ENCODE peak calls at places on chromosomes 2 and 18, in nine cellular contexts. One of them, this sample, is unnamed.

GRCh38 chr2:160221391-160222276 is 21.6 kb upstream of the ITGB6 start:
- DNase-seq in putamen: no peak
- DNase-seq in GM13977: no peak
- DNase-seq in nephron progenitor cell: no peak
- DNase-seq in neural crest cell: no peak
- DNase-seq in GM03348: peak; percentile 90
- DNase-seq in Ammon's horn: no peak
- DNase-seq in NCI-H1105: no peak
- DNase-seq in HFFc6: peak; percentile 68
- DNase-seq in this sample: no peak

GRCh38 chr2:109164739-109165221 is 35.8 kb downstream of the SH3RF3 start:
- DNase-seq in HFFc6: peak; percentile 25
- DNase-seq in GM03348: peak; percentile 53
- DNase-seq in NCI-H1105: no peak
- DNase-seq in Ammon's horn: no peak
- DNase-seq in nephron progenitor cell: no peak
- DNase-seq in neural crest cell: no peak
- DNase-seq in putamen: no peak
- DNase-seq in GM13977: no peak
- DNase-seq in this sample: no peak

GRCh38 chr18:67854340-67854739 is 337.8 kb upstream of the DSEL start:
- DNase-seq in GM03348: no peak
- DNase-seq in GM13977: no peak
- DNase-seq in neural crest cell: no peak
- DNase-seq in HFFc6: no peak
- DNase-seq in putamen: no peak
- DNase-seq in NCI-H1105: no peak
- DNase-seq in Ammon's horn: no peak
- DNase-seq in nephron progenitor cell: no peak
- DNase-seq in this sample: no peak

GRCh38 chr2:241719093-241719492 is 15.3 kb upstream of the D2HGDH start:
- DNase-seq in Ammon's horn: no peak
- DNase-seq in putamen: no peak
- DNase-seq in neural crest cell: no peak
- DNase-seq in nephron progenitor cell: no peak
- DNase-seq in GM13977: no peak
- DNase-seq in NCI-H1105: no peak
- DNase-seq in GM03348: no peak
- DNase-seq in HFFc6: no peak
- DNase-seq in this sample: no peak

GRCh38 chr2:96945011-96945410 is 41.4 kb downstream of the FAM178B start:
- DNase-seq in Ammon's horn: peak; percentile 64
- DNase-seq in neural crest cell: no peak
- DNase-seq in putamen: no peak
- DNase-seq in GM03348: no peak
- DNase-seq in GM13977: no peak
- DNase-seq in nephron progenitor cell: no peak
- DNase-seq in HFFc6: no peak
- DNase-seq in NCI-H1105: peak; percentile 69
- DNase-seq in this sample: no peak

GRCh38 chr2:171227066-171227782 is 66.5 kb upstream of the TLK1 start:
- DNase-seq in neural crest cell: no peak
- DNase-seq in putamen: no peak
- DNase-seq in HFFc6: peak; percentile 23
- DNase-seq in Ammon's horn: no peak
- DNase-seq in GM13977: no peak
- DNase-seq in nephron progenitor cell: no peak
- DNase-seq in NCI-H1105: no peak
- DNase-seq in GM03348: peak; percentile 17
- DNase-seq in this sample: no peak

GRCh38 chr2:198375073-198375430 is 570.7 kb downstream of the PLCL1 start:
- DNase-seq in NCI-H1105: no peak
- DNase-seq in GM13977: no peak
- DNase-seq in Ammon's horn: no peak
- DNase-seq in HFFc6: no peak
- DNase-seq in nephron progenitor cell: no peak
- DNase-seq in neural crest cell: no peak
- DNase-seq in GM03348: no peak
- DNase-seq in putamen: no peak
- DNase-seq in this sample: no peak

GRCh38 chr2:53593891-53594585 is 173.6 kb upstream of the CHAC2 start:
- DNase-seq in GM13977: no peak
- DNase-seq in putamen: no peak
- DNase-seq in HFFc6: peak; percentile 59
- DNase-seq in GM03348: peak; percentile 41
- DNase-seq in Ammon's horn: no peak
- DNase-seq in NCI-H1105: peak; percentile 21
- DNase-seq in neural crest cell: no peak
- DNase-seq in nephron progenitor cell: no peak
- DNase-seq in this sample: no peak

GRCh38 chr2:218895326-218895725 is 14.7 kb downstream of the WNT10A start:
- DNase-seq in NCI-H1105: no peak
- DNase-seq in HFFc6: no peak
- DNase-seq in nephron progenitor cell: no peak
- DNase-seq in GM13977: peak; percentile 22
- DNase-seq in putamen: no peak
- DNase-seq in neural crest cell: no peak
- DNase-seq in GM03348: no peak
- DNase-seq in Ammon's horn: no peak
- DNase-seq in this sample: no peak

GRCh38 chr2:195721042-195721441 is 64.0 kb downstream of the SLC39A10 start:
- DNase-seq in NCI-H1105: no peak
- DNase-seq in GM03348: no peak
- DNase-seq in GM13977: no peak
- DNase-seq in putamen: no peak
- DNase-seq in Ammon's horn: no peak
- DNase-seq in HFFc6: no peak
- DNase-seq in nephron progenitor cell: no peak
- DNase-seq in neural crest cell: no peak
- DNase-seq in this sample: no peak

GRCh38 chr18:48027401-48027931 is 97.0 kb upstream of the SMAD2 start:
- DNase-seq in neural crest cell: no peak
- DNase-seq in putamen: no peak
- DNase-seq in nephron progenitor cell: no peak
- DNase-seq in Ammon's horn: peak; percentile 51
- DNase-seq in NCI-H1105: no peak
- DNase-seq in GM03348: peak; percentile 42
- DNase-seq in HFFc6: no peak
- DNase-seq in GM13977: no peak
- DNase-seq in this sample: no peak

GRCh38 chr2:131419447-131419846 is 55.5 kb upstream of the RAB6D start:
- DNase-seq in NCI-H1105: no peak
- DNase-seq in neural crest cell: no peak
- DNase-seq in GM03348: no peak
- DNase-seq in HFFc6: no peak
- DNase-seq in nephron progenitor cell: no peak
- DNase-seq in GM13977: no peak
- DNase-seq in Ammon's horn: no peak
- DNase-seq in putamen: no peak
- DNase-seq in this sample: peak; percentile 30

GRCh38 chr2:12834239-12834638 is 117.5 kb downstream of the TRIB2 start:
- DNase-seq in putamen: no peak
- DNase-seq in Ammon's horn: no peak
- DNase-seq in NCI-H1105: no peak
- DNase-seq in GM03348: no peak
- DNase-seq in GM13977: no peak
- DNase-seq in HFFc6: no peak
- DNase-seq in neural crest cell: no peak
- DNase-seq in nephron progenitor cell: no peak
- DNase-seq in this sample: no peak

GRCh38 chr2:16525265-16525887 is 140.3 kb downstream of the CYRIA start:
- DNase-seq in HFFc6: no peak
- DNase-seq in GM03348: no peak
- DNase-seq in GM13977: no peak
- DNase-seq in NCI-H1105: no peak
- DNase-seq in nephron progenitor cell: no peak
- DNase-seq in neural crest cell: peak; percentile 39
- DNase-seq in putamen: no peak
- DNase-seq in Ammon's horn: no peak
- DNase-seq in this sample: peak; percentile 20

GRCh38 chr18:74299746-74300145 is 8.0 kb upstream of the CYB5A start:
- DNase-seq in NCI-H1105: no peak
- DNase-seq in neural crest cell: no peak
- DNase-seq in GM13977: no peak
- DNase-seq in HFFc6: peak; percentile 14
- DNase-seq in putamen: no peak
- DNase-seq in GM03348: no peak
- DNase-seq in Ammon's horn: no peak
- DNase-seq in nephron progenitor cell: no peak
- DNase-seq in this sample: no peak

GRCh38 chr2:200860092-200860795 is 4.2 kb downstream of the CLK1 start:
- DNase-seq in putamen: peak; percentile 45
- DNase-seq in nephron progenitor cell: no peak
- DNase-seq in neural crest cell: no peak
- DNase-seq in Ammon's horn: peak; percentile 42
- DNase-seq in GM13977: no peak
- DNase-seq in GM03348: peak; percentile 62
- DNase-seq in HFFc6: peak; percentile 19
- DNase-seq in NCI-H1105: no peak
- DNase-seq in this sample: no peak

GRCh38 chr2:210399440-210400041 is 77.0 kb downstream of the LANCL1 start:
- DNase-seq in neural crest cell: no peak
- DNase-seq in putamen: peak; percentile 15
- DNase-seq in Ammon's horn: no peak
- DNase-seq in HFFc6: no peak
- DNase-seq in NCI-H1105: peak; percentile 6
- DNase-seq in GM03348: peak; percentile 4
- DNase-seq in nephron progenitor cell: no peak
- DNase-seq in GM13977: peak; percentile 5
- DNase-seq in this sample: no peak

GRCh38 chr18:27966872-27967271 is 210.1 kb downstream of the CDH2 start:
- DNase-seq in GM03348: no peak
- DNase-seq in NCI-H1105: no peak
- DNase-seq in HFFc6: no peak
- DNase-seq in Ammon's horn: no peak
- DNase-seq in GM13977: no peak
- DNase-seq in nephron progenitor cell: no peak
- DNase-seq in neural crest cell: no peak
- DNase-seq in putamen: no peak
- DNase-seq in this sample: no peak

GRCh38 chr18:79797518-79798345 is at the start of gene KCNG2:
- DNase-seq in nephron progenitor cell: peak; percentile 80
- DNase-seq in HFFc6: no peak
- DNase-seq in Ammon's horn: no peak
- DNase-seq in neural crest cell: peak; percentile 45
- DNase-seq in GM03348: peak; percentile 63
- DNase-seq in GM13977: peak; percentile 88
- DNase-seq in putamen: no peak
- DNase-seq in NCI-H1105: peak; percentile 18
- DNase-seq in this sample: no peak

GRCh38 chr18:45723921-45724320 is at the start of gene SLC14A1:
- DNase-seq in Ammon's horn: peak; percentile 53
- DNase-seq in putamen: no peak
- DNase-seq in neural crest cell: no peak
- DNase-seq in GM13977: no peak
- DNase-seq in HFFc6: no peak
- DNase-seq in nephron progenitor cell: no peak
- DNase-seq in GM03348: no peak
- DNase-seq in NCI-H1105: no peak
- DNase-seq in this sample: no peak

GRCh38 chr2:217203086-217203485 is 343.2 kb upstream of the TNP1 start:
- DNase-seq in nephron progenitor cell: no peak
- DNase-seq in GM03348: no peak
- DNase-seq in NCI-H1105: no peak
- DNase-seq in HFFc6: no peak
- DNase-seq in neural crest cell: no peak
- DNase-seq in Ammon's horn: no peak
- DNase-seq in GM13977: no peak
- DNase-seq in putamen: no peak
- DNase-seq in this sample: no peak

GRCh38 chr2:237671466-237672173 is 44.2 kb downstream of the LRRFIP1 start:
- DNase-seq in GM13977: no peak
- DNase-seq in HFFc6: no peak
- DNase-seq in GM03348: no peak
- DNase-seq in Ammon's horn: no peak
- DNase-seq in NCI-H1105: no peak
- DNase-seq in putamen: no peak
- DNase-seq in neural crest cell: no peak
- DNase-seq in nephron progenitor cell: no peak
- DNase-seq in this sample: no peak

GRCh38 chr2:146388757-146389156 is 1456.1 kb upstream of the ACVR2A start:
- DNase-seq in GM13977: no peak
- DNase-seq in putamen: no peak
- DNase-seq in NCI-H1105: no peak
- DNase-seq in Ammon's horn: no peak
- DNase-seq in nephron progenitor cell: no peak
- DNase-seq in neural crest cell: no peak
- DNase-seq in GM03348: no peak
- DNase-seq in HFFc6: peak; percentile 2
- DNase-seq in this sample: no peak

GRCh38 chr2:226869371-226869770 is 33.5 kb downstream of the RHBDD1 start:
- DNase-seq in neural crest cell: no peak
- DNase-seq in NCI-H1105: no peak
- DNase-seq in putamen: peak; percentile 15
- DNase-seq in HFFc6: no peak
- DNase-seq in Ammon's horn: peak; percentile 22
- DNase-seq in nephron progenitor cell: no peak
- DNase-seq in GM03348: no peak
- DNase-seq in GM13977: no peak
- DNase-seq in this sample: no peak

GRCh38 chr18:7082666-7083065 is 34.9 kb downstream of the LAMA1 start:
- DNase-seq in GM03348: no peak
- DNase-seq in Ammon's horn: no peak
- DNase-seq in putamen: no peak
- DNase-seq in NCI-H1105: no peak
- DNase-seq in HFFc6: no peak
- DNase-seq in GM13977: no peak
- DNase-seq in neural crest cell: no peak
- DNase-seq in nephron progenitor cell: no peak
- DNase-seq in this sample: no peak

GRCh38 chr2:45273412-45274189 is 264.3 kb upstream of the SIX2 start:
- DNase-seq in GM03348: no peak
- DNase-seq in GM13977: no peak
- DNase-seq in neural crest cell: no peak
- DNase-seq in putamen: no peak
- DNase-seq in HFFc6: no peak
- DNase-seq in Ammon's horn: no peak
- DNase-seq in NCI-H1105: peak; percentile 54
- DNase-seq in nephron progenitor cell: no peak
- DNase-seq in this sample: no peak

GRCh38 chr18:28961669-28962228 is 784.8 kb upstream of the CDH2 start:
- DNase-seq in neural crest cell: peak; percentile 5
- DNase-seq in GM03348: peak; percentile 13
- DNase-seq in NCI-H1105: peak; percentile 13
- DNase-seq in HFFc6: peak; percentile 9
- DNase-seq in Ammon's horn: peak; percentile 8
- DNase-seq in nephron progenitor cell: peak; percentile 26
- DNase-seq in GM13977: peak; percentile 3
- DNase-seq in putamen: no peak
- DNase-seq in this sample: peak; percentile 64

GRCh38 chr2:171822520-171823297 is 71.3 kb downstream of the SLC25A12 start:
- DNase-seq in NCI-H1105: no peak
- DNase-seq in nephron progenitor cell: no peak
- DNase-seq in neural crest cell: no peak
- DNase-seq in GM13977: no peak
- DNase-seq in putamen: no peak
- DNase-seq in HFFc6: peak; percentile 21
- DNase-seq in GM03348: no peak
- DNase-seq in Ammon's horn: no peak
- DNase-seq in this sample: no peak

GRCh38 chr18:49431563-49431962 is 28.9 kb downstream of the DYM start:
- DNase-seq in neural crest cell: no peak
- DNase-seq in HFFc6: no peak
- DNase-seq in GM03348: no peak
- DNase-seq in putamen: no peak
- DNase-seq in nephron progenitor cell: no peak
- DNase-seq in Ammon's horn: no peak
- DNase-seq in NCI-H1105: no peak
- DNase-seq in GM13977: no peak
- DNase-seq in this sample: peak; percentile 24

GRCh38 chr2:182890305-182890704 is 23.9 kb upstream of the FRZB start:
- DNase-seq in nephron progenitor cell: no peak
- DNase-seq in NCI-H1105: no peak
- DNase-seq in Ammon's horn: no peak
- DNase-seq in neural crest cell: no peak
- DNase-seq in GM03348: no peak
- DNase-seq in HFFc6: no peak
- DNase-seq in putamen: no peak
- DNase-seq in GM13977: no peak
- DNase-seq in this sample: no peak

GRCh38 chr2:85584354-85584856 is at the start of gene VAMP5:
- DNase-seq in neural crest cell: no peak
- DNase-seq in GM03348: peak; percentile 82
- DNase-seq in HFFc6: no peak
- DNase-seq in Ammon's horn: no peak
- DNase-seq in putamen: no peak
- DNase-seq in NCI-H1105: no peak
- DNase-seq in nephron progenitor cell: no peak
- DNase-seq in GM13977: no peak
- DNase-seq in this sample: no peak

This sample was measured in HAP-1.